ENCODE peak calls at places on chromosomes 13 and 19, in nine cellular contexts. T is central memory CD4-positive, alpha-beta T cell; U is AG04450; X is Peyer's patch; E is substantia nigra; V is progenitor cell of endocrine pancreas; C is HL-60; H is SK-N-MC; S is PC-9. D is an unnamed sample.

GRCh38 chr13:111999352-111999751 is 67.6 kb upstream of the SOX1 start:
- DNase-seq in T (no peak), U (no peak), X (no peak), E (no peak), V (no peak), C (no peak), H (no peak), S (no peak), D (no peak)

GRCh38 chr13:39942901-39943273 is 287.4 kb downstream of the COG6 start:
- DNase-seq in T (peak), U (peak), X (peak), E (peak), V (peak), C (peak), H (no peak), S (peak), D (peak)

GRCh38 chr19:46618670-46619231 is 6.1 kb downstream of the PTGIR start:
- DNase-seq in T (no peak), U (no peak), X (no peak), E (no peak), V (no peak), C (no peak), H (no peak), S (no peak), D (no peak)

GRCh38 chr13:52599037-52599852 is 43.0 kb upstream of the HNRNPA1L2 start:
- DNase-seq in T (no peak), U (no peak), X (no peak), E (no peak), V (no peak), C (no peak), H (peak), S (no peak), D (no peak)

GRCh38 chr19:2055871-2056809 is 5.1 kb upstream of the MKNK2 start:
- DNase-seq in T (no peak), U (no peak), X (no peak), E (no peak), V (no peak), C (no peak), H (no peak), S (peak), D (no peak)

GRCh38 chr19:51292971-51293370 is 18.5 kb upstream of the IGLON5 start:
- DNase-seq in T (no peak), U (no peak), X (no peak), E (no peak), V (no peak), C (no peak), H (no peak), S (no peak), D (peak)

GRCh38 chr13:40342901-40343300 is 323.5 kb downstream of the FOXO1 start:
- DNase-seq in T (no peak), U (no peak), X (no peak), E (no peak), V (no peak), C (no peak), H (no peak), S (no peak), D (no peak)

GRCh38 chr13:87052731-87053130 is 618.4 kb upstream of the SLITRK5 start:
- DNase-seq in T (no peak), U (no peak), X (no peak), E (no peak), V (no peak), C (no peak), H (no peak), S (no peak), D (no peak)

GRCh38 chr19:1284293-1284978 is 1.2 kb upstream of the EFNA2 start:
- DNase-seq in T (no peak), U (no peak), X (peak), E (no peak), V (no peak), C (no peak), H (no peak), S (no peak), D (no peak)

GRCh38 chr19:55635334-55635717 is 5.5 kb upstream of the ZNF580 start:
- DNase-seq in T (no peak), U (no peak), X (no peak), E (no peak), V (no peak), C (no peak), H (no peak), S (no peak), D (no peak)

GRCh38 chr13:65926750-65927171 is 1303.4 kb downstream of the PCDH9 start:
- DNase-seq in T (no peak), U (no peak), X (no peak), E (peak), V (no peak), C (no peak), H (no peak), S (no peak), D (peak)

GRCh38 chr13:80577951-80578670 is 237.2 kb upstream of the SPRY2 start:
- DNase-seq in T (no peak), U (no peak), X (no peak), E (no peak), V (no peak), C (no peak), H (no peak), S (no peak), D (no peak)

GRCh38 chr13:75761373-75761772 is 125.2 kb downstream of the LMO7 start:
- DNase-seq in T (no peak), U (no peak), X (no peak), E (no peak), V (no peak), C (no peak), H (no peak), S (no peak), D (no peak)

GRCh38 chr13:111039735-111040134 is 75.4 kb upstream of the ARHGEF7 start:
- DNase-seq in T (no peak), U (no peak), X (no peak), E (no peak), V (no peak), C (no peak), H (no peak), S (no peak), D (no peak)

GRCh38 chr19:32658075-32658474 is 16.9 kb downstream of the ANKRD27 start:
- DNase-seq in T (no peak), U (no peak), X (no peak), E (no peak), V (no peak), C (no peak), H (no peak), S (no peak), D (no peak)

GRCh38 chr13:75870397-75870801 is 234.3 kb downstream of the LMO7 start:
- DNase-seq in T (peak), U (no peak), X (no peak), E (no peak), V (no peak), C (no peak), H (no peak), S (peak), D (peak)

GRCh38 chr13:49217962-49218492 is 2.1 kb upstream of the MLNR start:
- DNase-seq in T (no peak), U (no peak), X (no peak), E (no peak), V (no peak), C (no peak), H (no peak), S (no peak), D (no peak)

GRCh38 chr13:44365008-44365407 is 8.6 kb upstream of the SERP2 start:
- DNase-seq in T (no peak), U (peak), X (no peak), E (no peak), V (no peak), C (no peak), H (no peak), S (no peak), D (no peak)

GRCh38 chr13:24080134-24080533 is 80.4 kb upstream of the SPATA13 start:
- DNase-seq in T (no peak), U (no peak), X (no peak), E (no peak), V (no peak), C (no peak), H (no peak), S (no peak), D (no peak)

GRCh38 chr13:26480246-26480855 is 77.1 kb upstream of the WASF3 start:
- DNase-seq in T (no peak), U (no peak), X (peak), E (no peak), V (no peak), C (no peak), H (no peak), S (no peak), D (no peak)

GRCh38 chr19:44598880-44599279 is 14.5 kb upstream of the IGSF23 start:
- DNase-seq in T (no peak), U (no peak), X (peak), E (no peak), V (no peak), C (no peak), H (no peak), S (peak), D (no peak)

GRCh38 chr19:15759962-15760565 is 22.3 kb downstream of the OR10H3 start:
- DNase-seq in T (no peak), U (no peak), X (no peak), E (no peak), V (no peak), C (no peak), H (no peak), S (peak), D (no peak)

GRCh38 chr13:30354481-30355404 is 47.4 kb upstream of the KATNAL1 start:
- DNase-seq in T (no peak), U (no peak), X (no peak), E (no peak), V (no peak), C (no peak), H (no peak), S (no peak), D (no peak)